ENCODE peak calls at places on chromosome 12, in five cellular contexts. N, V, U, O and F are unnamed samples.

GRCh38 chr12:110355080-110355479 is 48.4 kb downstream of the ANAPC7 start:
- DNase-seq in N (peak; percentile 16), V (no peak), U (peak; percentile 31), O (peak; percentile 62), F (peak; percentile 19)

GRCh38 chr12:106801830-106802561 is 27.5 kb downstream of the RIC8B start:
- DNase-seq in N (no peak), V (no peak), U (no peak), O (no peak), F (no peak)

GRCh38 chr12:119198440-119198839 is 19.7 kb downstream of the HSPB8 start:
- DNase-seq in N (no peak), V (no peak), U (no peak), O (no peak), F (no peak)

GRCh38 chr12:43099691-43100163 is 452.3 kb downstream of the ADAMTS20 start:
- DNase-seq in N (peak; percentile 18), V (no peak), U (peak; percentile 9), O (peak; percentile 18), F (no peak)

GRCh38 chr12:67141405-67142018 is 127.6 kb upstream of the CAND1 start:
- DNase-seq in N (no peak), V (no peak), U (no peak), O (no peak), F (no peak)

GRCh38 chr12:115763376-115763775 is 514.1 kb downstream of the MED13L start:
- DNase-seq in N (no peak), V (no peak), U (peak; percentile 52), O (no peak), F (no peak)

GRCh38 chr12:52434760-52435530 is 774 bp upstream of the KRT75 start:
- DNase-seq in N (peak; percentile 68), V (no peak), U (peak; percentile 51), O (no peak), F (no peak)

GRCh38 chr12:71158361-71158882 is 623 bp upstream of the TSPAN8 start:
- DNase-seq in N (peak; percentile 10), V (no peak), U (no peak), O (no peak), F (no peak)

GRCh38 chr12:2803635-2804380 is 8.7 kb upstream of the ITFG2 start:
- DNase-seq in N (no peak), V (no peak), U (no peak), O (no peak), F (no peak)

GRCh38 chr12:42144174-42144423 is 575 bp downstream of the GXYLT1 start:
- DNase-seq in N (no peak), V (no peak), U (no peak), O (no peak), F (no peak)

GRCh38 chr12:98352218-98352811 is 163.1 kb upstream of the TMPO start:
- DNase-seq in N (peak; percentile 98), V (no peak), U (peak; percentile 92), O (no peak), F (no peak)

GRCh38 chr12:3975652-3976051 is 102.5 kb upstream of the PARP11 start:
- DNase-seq in N (no peak), V (no peak), U (no peak), O (no peak), F (no peak)